ENCODE peak calls at places on chromosome 1, in seven cellular contexts. E is endothelial cell of umbilical vein, W is GM23338, Y is HepG2, O is sigmoid colon, N is transverse colon, I is GM12878. V is an unnamed sample. For H3K27me3, the result is how much of the 10 kb centered on the place peaks cover.

GRCh38 chr1:20551945-20552727 is at the start of gene FAM43B:
- DNase-seq in O (peak), N (peak), I (no peak), W (peak), Y (peak), E (peak), V (no peak)

GRCh38 chr1:213119794-213120193 is 68.8 kb downstream of the RPS6KC1 start:
- DNase-seq in N (no peak), I (no peak), Y (no peak), O (no peak), W (no peak), E (no peak), V (no peak)

GRCh38 chr1:2414297-2414958 is 2.1 kb upstream of the PEX10 start:
- DNase-seq in E (peak), W (peak), I (peak), O (peak), N (peak), Y (peak), V (peak)

GRCh38 chr1:11439051-11439450 is 39.9 kb upstream of the DISP3 start:
- DNase-seq in E (no peak), W (no peak), I (no peak), Y (no peak), O (no peak), N (no peak), V (no peak)

GRCh38 chr1:3319874-3320245 is 134.6 kb upstream of the ARHGEF16 start:
- DNase-seq in W (peak), I (no peak), Y (peak), E (peak), N (peak), O (no peak), V (peak)

GRCh38 chr1:244817415-244817894 is 18.0 kb upstream of the COX20 start:
- DNase-seq in W (no peak), O (no peak), N (no peak), Y (peak), E (no peak), I (no peak), V (no peak)

GRCh38 chr1:246450485-246451251 is 56.4 kb downstream of the SMYD3 start:
- DNase-seq in W (peak), I (no peak), N (no peak), O (no peak), E (peak), Y (peak), V (no peak)

GRCh38 chr1:45009956-45010854 is 919 bp downstream of the HECTD3 start:
- DNase-seq in E (peak), I (no peak), O (no peak), W (peak), Y (no peak), N (peak), V (peak)

GRCh38 chr1:53594391-53595180 is 135.4 kb downstream of the DMRTB1 start:
- DNase-seq in N (no peak), O (no peak), Y (no peak), I (no peak), E (no peak), W (no peak), V (no peak)

GRCh38 chr1:117650840-117651568 is 45.2 kb downstream of the TENT5C start:
- DNase-seq in Y (no peak), O (no peak), W (peak), E (no peak), N (no peak), I (no peak), V (no peak)

GRCh38 chr1:200891774-200892157 is 2.9 kb upstream of the INAVA start:
- DNase-seq in Y (peak), O (peak), I (no peak), E (no peak), N (peak), W (peak), V (no peak)

GRCh38 chr1:155858805-155859233 is 548 bp upstream of the SYT11 start:
- DNase-seq in E (no peak), I (no peak), N (peak), Y (no peak), W (no peak), O (no peak), V (no peak)

GRCh38 chr1:65114312-65114711 is 33.7 kb upstream of the AK4 start:
- DNase-seq in O (peak), W (no peak), N (no peak), Y (peak), E (peak), I (no peak), V (no peak)

GRCh38 chr1:11918779-11919519 is 7.3 kb downstream of the KIAA2013 start:
- DNase-seq in W (no peak), Y (no peak), O (peak), E (no peak), I (no peak), N (no peak), V (no peak)

GRCh38 chr1:237042892-237043576 is 1.1 kb downstream of the RYR2 start:
- DNase-seq in E (no peak), O (no peak), I (no peak), Y (no peak), N (no peak), W (peak), V (no peak)

GRCh38 chr1:163703794-163704193 is 382.0 kb downstream of the NUF2 start:
- DNase-seq in N (no peak), I (no peak), E (no peak), Y (no peak), W (no peak), O (no peak), V (no peak)

GRCh38 chr1:214586621-214587020 is 16.4 kb upstream of the CENPF start:
- DNase-seq in N (no peak), W (no peak), I (no peak), O (no peak), Y (no peak), E (no peak), V (no peak)

DNA sequence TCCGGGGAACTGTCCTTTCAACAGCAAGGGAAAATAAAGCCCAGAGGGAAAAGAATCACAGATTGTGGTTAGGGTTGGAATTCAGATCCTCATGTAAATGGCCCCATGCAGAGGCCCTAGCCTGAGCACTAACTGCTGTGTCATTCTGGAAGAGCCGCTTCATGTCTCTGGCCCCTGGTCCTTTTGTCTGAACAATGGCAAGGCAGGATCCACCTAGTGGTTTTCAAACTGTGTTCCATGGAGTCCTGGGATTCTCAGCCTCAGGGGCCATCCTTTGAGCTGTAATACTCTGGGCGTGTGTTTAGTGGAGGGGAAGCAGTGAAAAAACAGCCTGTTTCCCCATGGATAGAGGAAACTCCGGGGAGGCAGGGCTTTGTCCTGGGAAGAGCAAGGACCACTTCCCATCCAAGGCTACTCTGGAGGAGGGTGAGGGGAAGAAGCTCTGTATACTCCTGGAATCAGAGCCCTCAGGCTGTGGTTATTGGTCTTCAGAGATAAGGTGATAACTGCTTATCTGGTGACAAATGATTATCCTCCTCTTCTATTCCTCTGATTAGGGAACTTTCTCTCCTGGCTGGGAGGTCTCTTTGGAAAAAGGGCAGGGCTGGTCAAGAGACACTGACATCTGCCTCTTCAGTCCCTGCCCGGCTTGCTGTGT is 19.2 kb downstream of the PAX7 start:
- DNase-seq in W (peak), E (no peak), N (no peak), I (no peak), Y (no peak), O (no peak), V (no peak)
- H3K27me3 ChIP-seq in W (half or more), E (half or more), N (half or more), I (under half), Y (under half), O (half or more), V (half or more)

GRCh38 chr1:99007366-99007765 is 2.7 kb upstream of the PLPPR5 start:
- DNase-seq in N (no peak), E (no peak), I (no peak), O (no peak), W (no peak), Y (no peak), V (no peak)

GRCh38 chr1:99005142-99005491 is 456 bp upstream of the PLPPR5 start:
- DNase-seq in N (no peak), E (no peak), O (no peak), Y (no peak), W (peak), I (no peak), V (no peak)

GRCh38 chr1:99005537-99005942 is 879 bp upstream of the PLPPR5 start:
- DNase-seq in I (no peak), W (peak), N (no peak), E (no peak), Y (no peak), O (no peak), V (no peak)

GRCh38 chr1:99003911-99004269 is 771 bp downstream of the PLPPR5 start:
- DNase-seq in E (no peak), N (no peak), W (peak), Y (no peak), O (no peak), I (no peak), V (no peak)

DNA sequence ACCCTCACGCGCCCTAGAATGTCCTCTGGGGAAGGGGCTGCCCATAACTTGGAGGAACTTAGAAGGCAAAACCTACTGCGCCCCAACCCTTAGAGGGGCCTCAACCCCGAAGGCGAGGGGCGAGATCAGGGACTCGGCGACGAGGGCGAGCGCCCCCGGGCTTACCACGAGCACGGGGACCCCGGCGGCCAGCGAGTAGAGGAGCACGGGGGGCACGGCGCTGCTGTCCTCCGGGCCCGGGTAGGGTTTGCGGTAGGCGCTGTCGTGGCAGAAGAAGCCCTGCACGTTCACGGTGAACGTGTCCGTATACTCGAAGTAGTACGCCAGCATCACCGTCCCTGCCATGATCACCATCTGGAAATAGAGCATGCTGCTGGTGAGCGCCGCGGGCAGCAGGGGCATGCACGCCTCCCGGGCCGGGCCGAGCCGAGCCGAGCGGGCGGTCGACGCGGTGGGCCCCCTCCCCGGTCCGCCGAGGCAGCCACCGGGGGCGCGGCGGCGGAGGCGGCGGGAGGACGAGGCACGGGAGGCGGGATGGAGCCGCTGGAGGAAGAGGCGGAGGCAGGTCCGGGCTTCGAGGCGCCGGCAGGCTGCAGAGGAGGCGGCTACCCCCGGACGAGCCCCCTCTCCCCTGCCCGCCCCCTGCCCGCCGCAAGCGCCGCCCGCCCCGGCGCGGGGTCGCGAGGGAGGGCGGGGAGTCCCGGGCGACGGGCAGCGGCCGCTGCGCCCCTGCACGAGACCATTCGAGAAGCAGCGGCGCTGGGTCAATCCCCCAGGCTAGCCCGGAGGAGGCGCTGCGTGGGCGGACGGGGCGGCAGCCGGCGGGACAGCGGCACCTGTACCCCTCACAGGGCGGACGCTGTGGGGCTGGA is at the start of gene PLPPR5:
- DNase-seq in Y (no peak), I (no peak), W (peak), O (no peak), E (peak), N (no peak), V (no peak)
- H3K4me3 ChIP-seq in Y (no peak), I (no peak), W (peak), O (peak), E (peak), N (peak), V (peak)

DNA sequence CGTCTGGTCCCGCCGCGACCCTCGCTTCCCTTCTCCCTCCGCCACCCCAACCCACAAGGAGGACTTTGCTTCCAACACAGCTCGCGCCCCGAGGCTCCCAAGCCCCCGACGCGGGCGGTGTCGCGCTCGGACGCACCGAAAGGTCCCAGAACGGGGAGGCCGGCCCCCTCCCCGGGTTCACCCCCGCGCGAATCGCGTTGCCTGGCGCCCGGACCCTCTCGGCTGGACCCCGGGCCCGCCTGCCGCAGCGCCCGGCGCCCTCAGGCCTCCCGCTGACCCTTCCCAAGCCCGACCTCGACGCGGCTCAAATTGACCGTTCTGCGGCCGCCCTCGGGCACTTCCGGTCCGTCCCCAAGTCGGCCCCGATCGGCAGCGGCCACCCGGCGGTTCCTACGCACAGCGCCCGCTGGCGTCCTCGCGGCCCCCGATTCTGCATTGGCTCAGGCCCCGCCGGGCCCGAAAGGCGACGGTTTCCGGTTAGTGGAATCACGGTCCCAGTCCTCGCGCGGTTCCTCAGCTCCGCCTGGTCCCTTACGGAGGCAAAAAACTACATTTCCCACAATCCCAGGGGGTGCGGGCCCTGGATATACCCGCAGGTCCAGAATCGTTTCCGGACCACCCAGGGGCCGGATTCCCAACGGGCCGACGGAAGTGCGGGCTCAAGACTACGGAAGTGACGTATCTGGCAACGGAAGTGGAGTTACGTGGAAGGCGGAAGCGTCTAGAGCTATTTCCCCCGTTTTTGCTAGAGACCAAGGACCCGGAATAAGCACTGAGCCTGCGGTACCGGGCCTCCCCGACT is at the start of gene AURKAIP1:
- DNase-seq in N (peak), I (peak), Y (peak), O (peak), E (peak), W (peak), V (peak)
- TF ChIP-seq POLR2AphosphoS5 in N (peak), I (peak), Y (peak), O (peak), E (peak), W (peak), V (peak)

DNA sequence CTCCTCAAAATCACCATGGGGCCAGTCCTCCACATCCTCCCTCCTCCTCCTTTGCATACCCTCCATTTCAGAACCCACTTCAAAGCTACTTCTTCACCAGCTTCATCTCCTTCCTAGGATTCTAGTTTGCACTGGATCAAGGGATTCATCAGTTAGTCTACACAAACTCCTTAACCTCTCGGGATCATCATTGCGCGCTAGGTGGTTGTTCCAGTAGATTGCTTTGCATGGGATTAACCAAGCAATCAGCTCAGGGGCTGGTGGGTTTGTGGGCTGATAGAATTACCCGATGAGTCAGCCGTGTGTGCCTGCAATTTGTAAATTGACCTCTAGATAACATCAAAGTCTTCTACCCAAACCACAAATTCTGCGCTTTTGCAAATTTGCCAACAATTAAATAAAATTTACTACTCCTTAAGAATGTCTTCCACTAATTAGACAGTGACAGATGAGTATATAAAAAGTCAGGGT is 7.7 kb downstream of the KANK4 start:
- DNase-seq in Y (no peak), I (no peak), N (no peak), E (no peak), W (no peak), O (no peak), V (no peak)
- H3K27me3 ChIP-seq in Y (under half), I (under half), N (under half), E (under half), W (under half), O (under half), V (under half)

GRCh38 chr1:35882586-35882944 is 444 bp upstream of the AGO1 start:
- DNase-seq in E (no peak), I (no peak), W (no peak), N (no peak), O (no peak), Y (no peak), V (no peak)
- H3K4me3 ChIP-seq in E (no peak), I (no peak), W (peak), N (peak), O (peak), Y (peak), V (peak)

V was measured in stomach.